ENCODE peak calls at places on chromosomes 13 and 19, in eight cellular contexts. A is endodermal cell, M is MM.1S, X is cardiac muscle cell, T is esophagus squamous epithelium, I is psoas muscle, J is ovary, N is fibroblast of lung. Y is an unnamed sample.

GRCh38 chr13:74586839-74587238 is 452.6 kb upstream of the KLF12 start:
- DNase-seq in M (no peak), A (no peak), N (peak; percentile 53), T (no peak), J (no peak), X (no peak), I (no peak), Y (no peak)

GRCh38 chr19:3849092-3849491 is 19.7 kb downstream of the ZFR2 start:
- DNase-seq in M (peak; percentile 54), X (no peak), N (no peak), A (peak; percentile 88), J (no peak), T (no peak), I (no peak), Y (peak; percentile 13)

GRCh38 chr13:23505007-23505406 is 65.2 kb upstream of the TNFRSF19 start:
- DNase-seq in A (no peak), X (peak; percentile 25), J (no peak), I (no peak), M (no peak), T (no peak), N (peak; percentile 85), Y (no peak)

GRCh38 chr13:23655321-23655720 is 85.1 kb downstream of the TNFRSF19 start:
- DNase-seq in M (no peak), T (no peak), I (no peak), X (no peak), A (no peak), N (peak; percentile 37), J (no peak), Y (no peak)

GRCh38 chr19:1211494-1212234 is 6.1 kb downstream of the STK11 start:
- DNase-seq in T (no peak), N (peak; percentile 59), A (peak; percentile 83), M (no peak), X (peak; percentile 25), I (peak; percentile 66), J (peak; percentile 53), Y (no peak)

GRCh38 chr13:101053289-101053688 is 363.0 kb downstream of the NALCN start:
- DNase-seq in A (no peak), X (no peak), I (no peak), M (no peak), J (no peak), T (no peak), N (no peak), Y (no peak)

GRCh38 chr13:87123987-87124784 is 547.0 kb upstream of the SLITRK5 start:
- DNase-seq in X (peak; percentile 95), I (no peak), N (peak; percentile 100), A (peak; percentile 79), J (no peak), T (no peak), M (no peak), Y (no peak)

GRCh38 chr13:50282016-50282415 is 266.8 kb downstream of the KCNRG start:
- DNase-seq in X (no peak), J (no peak), M (no peak), A (no peak), T (no peak), I (no peak), N (no peak), Y (no peak)

GRCh38 chr19:49774969-49775368 is 8.2 kb downstream of the AP2A1 start:
- DNase-seq in N (no peak), J (no peak), X (no peak), A (no peak), M (no peak), I (no peak), T (no peak), Y (no peak)

GRCh38 chr13:111347438-111347837 is 27.0 kb downstream of the TEX29 start:
- DNase-seq in J (no peak), T (no peak), X (no peak), I (no peak), A (no peak), N (no peak), M (no peak), Y (no peak)

GRCh38 chr13:34207872-34208271 is 389.9 kb downstream of the RFC3 start:
- DNase-seq in J (no peak), M (no peak), A (no peak), N (no peak), I (no peak), X (peak; percentile 73), T (no peak), Y (no peak)

GRCh38 chr13:79749985-79750551 is 269.1 kb downstream of the NDFIP2 start:
- DNase-seq in M (no peak), A (peak; percentile 78), J (peak; percentile 76), N (peak; percentile 98), T (no peak), X (peak; percentile 99), I (peak; percentile 72), Y (no peak)

GRCh38 chr13:73608731-73609485 is 525.3 kb downstream of the KLF12 start:
- DNase-seq in N (no peak), A (no peak), J (no peak), I (no peak), T (no peak), M (no peak), X (no peak), Y (no peak)

GRCh38 chr13:111951982-111952565 is 114.9 kb upstream of the SOX1 start:
- DNase-seq in T (no peak), J (no peak), M (no peak), A (peak; percentile 31), X (no peak), N (no peak), I (no peak), Y (no peak)

GRCh38 chr13:32284927-32285632 is 30.1 kb downstream of the ZAR1L start:
- DNase-seq in J (no peak), X (peak; percentile 89), A (no peak), M (no peak), T (no peak), I (no peak), N (peak; percentile 91), Y (no peak)

GRCh38 chr19:1401138-1401888 is at the start of gene GAMT:
- DNase-seq in T (no peak), M (peak; percentile 74), X (peak; percentile 42), A (peak; percentile 77), J (no peak), N (peak; percentile 37), I (no peak), Y (peak; percentile 62)

GRCh38 chr13:35514801-35515502 is 38.5 kb upstream of the MAB21L1 start:
- DNase-seq in J (no peak), I (no peak), N (peak; percentile 1), A (no peak), X (no peak), M (no peak), T (no peak), Y (no peak)

GRCh38 chr19:45947926-45948325 is 25.7 kb downstream of the NOVA2 start:
- DNase-seq in A (no peak), N (peak; percentile 93), T (no peak), M (no peak), J (no peak), X (no peak), I (no peak), Y (no peak)

GRCh38 chr19:290539-291521 is at the start of gene PLPP2:
- DNase-seq in X (peak; percentile 38), J (no peak), A (peak; percentile 97), N (peak; percentile 35), T (no peak), I (peak; percentile 45), M (peak; percentile 4), Y (no peak)

GRCh38 chr19:39327990-39328705 is 7.5 kb upstream of the LRFN1 start:
- DNase-seq in J (peak; percentile 87), X (peak; percentile 80), N (peak; percentile 36), T (no peak), M (peak; percentile 59), A (peak; percentile 97), I (peak; percentile 89), Y (peak; percentile 85)

DNA sequence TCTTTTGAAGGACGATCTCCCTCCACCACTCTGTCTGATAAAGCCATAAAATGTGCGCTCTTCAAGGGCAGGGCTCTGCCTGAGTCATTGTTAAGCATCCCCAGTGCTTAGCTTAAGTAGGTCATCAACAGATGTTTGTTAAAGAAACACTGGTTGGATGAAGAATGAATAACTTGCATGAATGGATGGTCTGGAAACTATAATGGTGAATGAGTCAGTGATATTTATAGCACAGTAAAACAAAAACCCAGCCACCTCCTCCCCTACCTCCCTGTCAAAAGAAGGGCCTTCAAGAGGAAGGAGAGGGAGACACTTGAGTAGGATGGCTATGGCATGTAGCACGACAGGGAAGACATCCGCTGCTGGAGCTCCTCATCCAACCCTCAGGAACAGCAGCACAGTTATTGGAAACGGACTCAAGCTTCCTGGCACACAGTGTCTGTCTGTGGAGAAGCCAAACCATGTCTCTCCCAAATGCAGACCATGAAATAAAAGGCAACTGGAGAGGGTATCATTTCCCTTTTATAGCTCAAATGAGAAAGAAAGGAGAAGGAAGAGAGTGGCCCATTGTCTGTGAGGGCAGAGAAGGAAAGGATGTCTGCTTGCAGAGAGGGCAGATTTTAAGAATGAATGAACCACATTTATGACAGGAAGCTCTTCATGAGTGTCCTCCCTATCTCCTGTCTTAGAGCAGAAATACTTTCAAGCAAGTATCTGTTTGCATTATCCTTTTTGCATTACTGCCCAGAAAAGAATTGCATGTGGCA is 183.4 kb upstream of the UBL3 start:
- DNase-seq in N (peak; percentile 98), X (peak; percentile 42), I (no peak), M (no peak), T (no peak), J (no peak), A (peak; percentile 17), Y (no peak)
- H3K4me3 ChIP-seq in N (no peak overlapping the region), X (no peak overlapping the region), I (no peak overlapping the region), M (no peak overlapping the region), T (no peak overlapping the region), J (no peak overlapping the region), A (no peak overlapping the region), Y (no peak overlapping the region)

GRCh38 chr13:78168981-78169380 is 250.3 kb upstream of the EDNRB start:
- DNase-seq in M (no peak), A (peak; percentile 39), J (no peak), N (no peak), I (no peak), X (no peak), T (no peak), Y (no peak)
- H3K9me3 ChIP-seq in M (no peaks in the 10 kb centered on the region), A (no peaks in the 10 kb centered on the region), J (no peaks in the 10 kb centered on the region), N (no peaks in the 10 kb centered on the region), I (no peaks in the 10 kb centered on the region), X (no peaks in the 10 kb centered on the region), T (peaks cover 9% of the 10 kb centered on the region), Y (no peaks in the 10 kb centered on the region)

GRCh38 chr13:40985596-40986327 is 33.4 kb downstream of the ELF1 start:
- DNase-seq in I (no peak), A (no peak), J (no peak), X (no peak), N (no peak), T (no peak), M (peak; percentile 27), Y (no peak)
- H3K4me1 ChIP-seq in I (peaks cover 48% of the 10 kb centered on the region), A (no peaks in the 10 kb centered on the region), J (peaks cover 4% of the 10 kb centered on the region), X (peaks cover 12% of the 10 kb centered on the region), N (peaks cover 4% of the 10 kb centered on the region), T (peaks cover 100% of the 10 kb centered on the region), M (peaks cover 31% of the 10 kb centered on the region), Y (peaks cover 31% of the 10 kb centered on the region)

DNA sequence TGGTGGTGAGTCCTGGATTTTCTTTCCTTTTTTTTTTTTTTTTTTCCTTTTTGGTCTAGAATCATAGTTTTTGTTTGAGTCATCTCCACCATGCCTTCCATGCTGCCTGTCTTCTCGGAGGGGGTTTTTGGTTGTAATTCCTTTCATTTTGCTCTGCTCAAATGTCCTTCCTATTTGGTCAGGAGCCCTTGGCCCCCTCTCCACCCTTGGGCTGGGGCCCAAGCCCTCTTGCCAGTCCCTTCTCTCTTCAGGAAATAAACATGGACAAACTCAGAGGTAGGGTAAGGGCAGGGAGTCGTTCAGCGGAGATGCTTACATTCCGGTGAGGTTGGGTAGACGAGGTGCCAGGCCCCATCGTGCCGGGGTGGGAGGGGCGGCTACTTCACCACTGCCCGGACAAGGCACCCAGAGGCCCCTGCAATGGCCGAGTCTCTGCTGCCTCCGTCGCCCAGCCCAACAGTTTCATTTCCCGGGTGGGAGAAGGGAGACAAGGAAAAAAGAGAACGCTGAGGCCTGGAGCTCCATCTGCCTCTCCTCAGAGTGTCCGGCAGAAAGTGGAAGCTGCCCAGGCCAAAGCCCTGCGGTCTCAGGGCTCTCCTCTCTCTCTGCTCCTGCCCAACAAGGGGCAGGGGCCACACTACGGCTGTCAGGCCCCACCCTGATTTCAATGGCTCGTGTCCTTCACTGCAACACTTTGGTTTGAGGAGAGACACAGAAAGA is 12.7 kb downstream of the ZNF574 start:
- DNase-seq in M (no peak), N (peak; percentile 83), T (no peak), I (peak; percentile 48), A (no peak), X (peak; percentile 72), J (no peak), Y (no peak)
- H3K4me3 ChIP-seq in M (no peak overlapping the region), N (peak overlapping the region; percentile 14), T (no peak overlapping the region), I (no peak overlapping the region), A (no peak overlapping the region), X (no peak overlapping the region), J (no peak overlapping the region), Y (no peak overlapping the region)

Y was measured in naive thymus-derived CD4-positive, alpha-beta T cell.